ENCODE peak calls at places on chromosomes 6 and 20, in eight cellular contexts. P, J, W, D, I, T, A and F are unnamed samples.
A peak's percentile ranks its signal among the peaks of the same experiment; 100 is the strongest.

GRCh38 chr20:59735917-59736316 is 131.6 kb downstream of the PHACTR3 start:
- DNase-seq in P (no peak), J (no peak), W (no peak), D (peak; percentile 82), I (no peak), T (no peak), A (peak; percentile 85), F (no peak)

GRCh38 chr20:43459022-43459942 is 1.6 kb downstream of the SRSF6 start:
- DNase-seq in P (no peak), J (no peak), W (no peak), D (no peak), I (no peak), T (no peak), A (no peak), F (no peak)

GRCh38 chr6:28480253-28480932 is 35.2 kb downstream of the GPX6 start:
- DNase-seq in P (no peak), J (no peak), W (no peak), D (no peak), I (no peak), T (no peak), A (no peak), F (no peak)

GRCh38 chr6:136975089-136975715 is 53.1 kb downstream of the SLC35D3 start:
- DNase-seq in P (no peak), J (no peak), W (no peak), D (no peak), I (no peak), T (no peak), A (no peak), F (no peak)

GRCh38 chr6:2899596-2899995 is 3.5 kb downstream of the SERPINB9 start:
- DNase-seq in P (no peak), J (no peak), W (no peak), D (no peak), I (no peak), T (no peak), A (no peak), F (no peak)

GRCh38 chr20:47361268-47361665 is 4.8 kb upstream of the ZMYND8 start:
- DNase-seq in P (no peak), J (no peak), W (no peak), D (no peak), I (no peak), T (no peak), A (no peak), F (no peak)

GRCh38 chr20:8568068-8568467 is 436.0 kb downstream of the PLCB1 start:
- DNase-seq in P (no peak), J (no peak), W (no peak), D (no peak), I (no peak), T (no peak), A (no peak), F (peak; percentile 20)

GRCh38 chr6:165616116-165616515 is 46.9 kb downstream of the PDE10A start:
- DNase-seq in P (no peak), J (no peak), W (no peak), D (no peak), I (peak; percentile 26), T (no peak), A (no peak), F (peak; percentile 1)